ENCODE peak calls at places on chromosomes 3 and 15, in six cellular contexts. G is stimulated activated naive CD8-positive, alpha-beta T cell treated with anti-CD3 and anti-CD28 coated beads, Interleukin-15, amount 100 ng/mL, for 72 hours; T is BJ; J is C1 segment of cervical spinal cord; O is activated gamma-delta T cell treated with Interleukin-2 at 50 U/mL for 16 hours; D is activated T-cell treated with anti-CD3 and anti-CD28 coated beads for 48 hours. E is an unnamed sample.

GRCh38 chr15:48682949-48683651 is 37.6 kb upstream of the FBN1 start:
- DNase-seq in D (no peak), O (no peak), T (no peak), J (no peak), G (no peak), E (no peak)

GRCh38 chr3:71064976-71065763 is 518.4 kb downstream of the FOXP1 start:
- DNase-seq in G (peak), D (peak), J (peak), T (no peak), O (peak), E (peak)

GRCh38 chr3:176767385-176767784 is 429.9 kb downstream of the TBL1XR1 start:
- DNase-seq in O (no peak), D (no peak), J (no peak), T (peak), G (no peak), E (no peak)

GRCh38 chr3:55782351-55782750 is 295.2 kb upstream of the WNT5A start:
- DNase-seq in D (no peak), O (no peak), J (no peak), T (no peak), G (no peak), E (no peak)

GRCh38 chr15:101142711-101143110 is 109.1 kb downstream of the CHSY1 start:
- DNase-seq in O (no peak), J (no peak), D (no peak), G (no peak), T (no peak), E (no peak)

GRCh38 chr15:68638953-68639500 is 60.2 kb downstream of the CORO2B start:
- DNase-seq in T (peak), J (no peak), O (no peak), G (no peak), D (no peak), E (no peak)

GRCh38 chr3:10551821-10552630 is 46.6 kb upstream of the ATP2B2 start:
- DNase-seq in O (peak), T (no peak), J (no peak), G (peak), D (peak), E (peak)

GRCh38 chr3:161419555-161420333 is 48.4 kb upstream of the SPTSSB start:
- DNase-seq in O (no peak), T (no peak), J (no peak), D (no peak), G (no peak), E (no peak)

GRCh38 chr15:65132841-65133549 is 613 bp downstream of the PDCD7 start:
- DNase-seq in D (peak), T (no peak), G (peak), J (no peak), O (no peak), E (no peak)

GRCh38 chr15:35107561-35107960 is 22.5 kb upstream of the NANOGP8 start:
- DNase-seq in D (no peak), G (no peak), T (no peak), J (no peak), O (no peak), E (no peak)

GRCh38 chr3:32297366-32297765 is 58.9 kb downstream of the CMTM8 start:
- DNase-seq in D (peak), G (peak), J (no peak), T (no peak), O (peak), E (no peak)

GRCh38 chr3:48240000-48240710 is 749 bp upstream of the ZNF589 start:
- DNase-seq in T (no peak), J (no peak), D (no peak), O (no peak), G (no peak), E (no peak)

GRCh38 chr15:95600884-95601283 is 729.6 kb upstream of the NR2F2 start:
- DNase-seq in J (no peak), O (no peak), G (no peak), T (no peak), D (no peak), E (no peak)